ENCODE peak calls at places on chromosomes 7 and 10, in six cellular contexts. One of them, this sample, is unnamed.

GRCh38 chr10:72007246-72007892 is 43.2 kb downstream of the CHST3 start:
- DNase-seq in activated T-cell treated with anti-CD3 and anti-CD28 coated beads for 48 hours: no peak
- DNase-seq in COLO829: no peak
- DNase-seq in stimulated activated CD4-positive, alpha-beta T cell treated with anti-CD3 and anti-CD28 coated beads, Interleukin-12 subunit alpha, Interleukin-12 subunit beta, amount 100 ng/mL, for 4 hours: no peak
- DNase-seq in T-helper 9 cell: no peak
- DNase-seq in naive B cell: no peak
- DNase-seq in this sample: no peak

GRCh38 chr10:43253461-43254198 is 13.2 kb downstream of the RASGEF1A start:
- DNase-seq in stimulated activated CD4-positive, alpha-beta T cell treated with anti-CD3 and anti-CD28 coated beads, Interleukin-12 subunit alpha, Interleukin-12 subunit beta, amount 100 ng/mL, for 4 hours: no peak
- DNase-seq in COLO829: no peak
- DNase-seq in T-helper 9 cell: no peak
- DNase-seq in naive B cell: no peak
- DNase-seq in activated T-cell treated with anti-CD3 and anti-CD28 coated beads for 48 hours: no peak
- DNase-seq in this sample: no peak

GRCh38 chr10:115861455-115861854 is 411.6 kb downstream of the GFRA1 start:
- DNase-seq in activated T-cell treated with anti-CD3 and anti-CD28 coated beads for 48 hours: no peak
- DNase-seq in naive B cell: no peak
- DNase-seq in COLO829: no peak
- DNase-seq in stimulated activated CD4-positive, alpha-beta T cell treated with anti-CD3 and anti-CD28 coated beads, Interleukin-12 subunit alpha, Interleukin-12 subunit beta, amount 100 ng/mL, for 4 hours: no peak
- DNase-seq in T-helper 9 cell: no peak
- DNase-seq in this sample: no peak

GRCh38 chr10:114987995-114988394 is 50.0 kb downstream of the TRUB1 start:
- DNase-seq in COLO829: no peak
- DNase-seq in activated T-cell treated with anti-CD3 and anti-CD28 coated beads for 48 hours: no peak
- DNase-seq in naive B cell: no peak
- DNase-seq in stimulated activated CD4-positive, alpha-beta T cell treated with anti-CD3 and anti-CD28 coated beads, Interleukin-12 subunit alpha, Interleukin-12 subunit beta, amount 100 ng/mL, for 4 hours: no peak
- DNase-seq in T-helper 9 cell: no peak
- DNase-seq in this sample: peak

GRCh38 chr10:28444031-28444430 is 88.9 kb upstream of the WAC start:
- DNase-seq in T-helper 9 cell: no peak
- DNase-seq in naive B cell: no peak
- DNase-seq in stimulated activated CD4-positive, alpha-beta T cell treated with anti-CD3 and anti-CD28 coated beads, Interleukin-12 subunit alpha, Interleukin-12 subunit beta, amount 100 ng/mL, for 4 hours: no peak
- DNase-seq in COLO829: peak
- DNase-seq in activated T-cell treated with anti-CD3 and anti-CD28 coated beads for 48 hours: no peak
- DNase-seq in this sample: no peak

GRCh38 chr7:103866919-103867318 is 122.5 kb downstream of the RELN start:
- DNase-seq in stimulated activated CD4-positive, alpha-beta T cell treated with anti-CD3 and anti-CD28 coated beads, Interleukin-12 subunit alpha, Interleukin-12 subunit beta, amount 100 ng/mL, for 4 hours: no peak
- DNase-seq in COLO829: no peak
- DNase-seq in activated T-cell treated with anti-CD3 and anti-CD28 coated beads for 48 hours: no peak
- DNase-seq in T-helper 9 cell: no peak
- DNase-seq in naive B cell: no peak
- DNase-seq in this sample: no peak

GRCh38 chr7:21059069-21059468 is 272.4 kb upstream of the SP8 start:
- DNase-seq in COLO829: no peak
- DNase-seq in naive B cell: no peak
- DNase-seq in T-helper 9 cell: no peak
- DNase-seq in stimulated activated CD4-positive, alpha-beta T cell treated with anti-CD3 and anti-CD28 coated beads, Interleukin-12 subunit alpha, Interleukin-12 subunit beta, amount 100 ng/mL, for 4 hours: no peak
- DNase-seq in activated T-cell treated with anti-CD3 and anti-CD28 coated beads for 48 hours: no peak
- DNase-seq in this sample: peak

GRCh38 chr7:16744518-16745250 is 8.9 kb upstream of the TSPAN13 start:
- DNase-seq in COLO829: no peak
- DNase-seq in stimulated activated CD4-positive, alpha-beta T cell treated with anti-CD3 and anti-CD28 coated beads, Interleukin-12 subunit alpha, Interleukin-12 subunit beta, amount 100 ng/mL, for 4 hours: no peak
- DNase-seq in naive B cell: no peak
- DNase-seq in activated T-cell treated with anti-CD3 and anti-CD28 coated beads for 48 hours: no peak
- DNase-seq in T-helper 9 cell: no peak
- DNase-seq in this sample: no peak

GRCh38 chr10:68231106-68231901 is 609 bp downstream of the ATOH7 start:
- DNase-seq in T-helper 9 cell: no peak
- DNase-seq in naive B cell: peak
- DNase-seq in stimulated activated CD4-positive, alpha-beta T cell treated with anti-CD3 and anti-CD28 coated beads, Interleukin-12 subunit alpha, Interleukin-12 subunit beta, amount 100 ng/mL, for 4 hours: peak
- DNase-seq in COLO829: peak
- DNase-seq in activated T-cell treated with anti-CD3 and anti-CD28 coated beads for 48 hours: peak
- DNase-seq in this sample: peak

GRCh38 chr7:98193474-98194180 is 17.6 kb upstream of the BHLHA15 start:
- DNase-seq in activated T-cell treated with anti-CD3 and anti-CD28 coated beads for 48 hours: no peak
- DNase-seq in COLO829: no peak
- DNase-seq in stimulated activated CD4-positive, alpha-beta T cell treated with anti-CD3 and anti-CD28 coated beads, Interleukin-12 subunit alpha, Interleukin-12 subunit beta, amount 100 ng/mL, for 4 hours: no peak
- DNase-seq in naive B cell: no peak
- DNase-seq in T-helper 9 cell: no peak
- DNase-seq in this sample: no peak

GRCh38 chr10:102660891-102661613 is 16.8 kb downstream of the TRIM8 start:
- DNase-seq in naive B cell: no peak
- DNase-seq in COLO829: no peak
- DNase-seq in T-helper 9 cell: peak
- DNase-seq in stimulated activated CD4-positive, alpha-beta T cell treated with anti-CD3 and anti-CD28 coated beads, Interleukin-12 subunit alpha, Interleukin-12 subunit beta, amount 100 ng/mL, for 4 hours: peak
- DNase-seq in activated T-cell treated with anti-CD3 and anti-CD28 coated beads for 48 hours: peak
- DNase-seq in this sample: no peak

GRCh38 chr10:100522107-100522811 is 2.6 kb upstream of the SEC31B start:
- DNase-seq in COLO829: no peak
- DNase-seq in naive B cell: no peak
- DNase-seq in stimulated activated CD4-positive, alpha-beta T cell treated with anti-CD3 and anti-CD28 coated beads, Interleukin-12 subunit alpha, Interleukin-12 subunit beta, amount 100 ng/mL, for 4 hours: no peak
- DNase-seq in activated T-cell treated with anti-CD3 and anti-CD28 coated beads for 48 hours: no peak
- DNase-seq in T-helper 9 cell: no peak
- DNase-seq in this sample: peak

GRCh38 chr7:104836976-104837375 is 177.0 kb upstream of the KMT2E start:
- DNase-seq in T-helper 9 cell: no peak
- DNase-seq in stimulated activated CD4-positive, alpha-beta T cell treated with anti-CD3 and anti-CD28 coated beads, Interleukin-12 subunit alpha, Interleukin-12 subunit beta, amount 100 ng/mL, for 4 hours: no peak
- DNase-seq in naive B cell: no peak
- DNase-seq in activated T-cell treated with anti-CD3 and anti-CD28 coated beads for 48 hours: no peak
- DNase-seq in COLO829: no peak
- DNase-seq in this sample: no peak

GRCh38 chr10:33623677-33624076 is 289.2 kb upstream of the NRP1 start:
- DNase-seq in stimulated activated CD4-positive, alpha-beta T cell treated with anti-CD3 and anti-CD28 coated beads, Interleukin-12 subunit alpha, Interleukin-12 subunit beta, amount 100 ng/mL, for 4 hours: no peak
- DNase-seq in T-helper 9 cell: no peak
- DNase-seq in activated T-cell treated with anti-CD3 and anti-CD28 coated beads for 48 hours: no peak
- DNase-seq in COLO829: no peak
- DNase-seq in naive B cell: no peak
- DNase-seq in this sample: no peak

GRCh38 chr7:44276571-44277101 is 48.8 kb downstream of the CAMK2B start:
- DNase-seq in COLO829: no peak
- DNase-seq in naive B cell: no peak
- DNase-seq in activated T-cell treated with anti-CD3 and anti-CD28 coated beads for 48 hours: no peak
- DNase-seq in stimulated activated CD4-positive, alpha-beta T cell treated with anti-CD3 and anti-CD28 coated beads, Interleukin-12 subunit alpha, Interleukin-12 subunit beta, amount 100 ng/mL, for 4 hours: no peak
- DNase-seq in T-helper 9 cell: no peak
- DNase-seq in this sample: no peak

GRCh38 chr10:93437000-93437945 is 44.9 kb downstream of the MYOF start:
- DNase-seq in COLO829: peak
- DNase-seq in stimulated activated CD4-positive, alpha-beta T cell treated with anti-CD3 and anti-CD28 coated beads, Interleukin-12 subunit alpha, Interleukin-12 subunit beta, amount 100 ng/mL, for 4 hours: no peak
- DNase-seq in naive B cell: no peak
- DNase-seq in activated T-cell treated with anti-CD3 and anti-CD28 coated beads for 48 hours: no peak
- DNase-seq in T-helper 9 cell: no peak
- DNase-seq in this sample: peak

GRCh38 chr10:73439055-73439454 is 5.7 kb upstream of the MSS51 start:
- DNase-seq in T-helper 9 cell: no peak
- DNase-seq in activated T-cell treated with anti-CD3 and anti-CD28 coated beads for 48 hours: no peak
- DNase-seq in stimulated activated CD4-positive, alpha-beta T cell treated with anti-CD3 and anti-CD28 coated beads, Interleukin-12 subunit alpha, Interleukin-12 subunit beta, amount 100 ng/mL, for 4 hours: no peak
- DNase-seq in naive B cell: no peak
- DNase-seq in COLO829: no peak
- DNase-seq in this sample: peak

GRCh38 chr10:70462349-70462984 is 16.1 kb upstream of the PALD1 start:
- DNase-seq in T-helper 9 cell: no peak
- DNase-seq in activated T-cell treated with anti-CD3 and anti-CD28 coated beads for 48 hours: no peak
- DNase-seq in naive B cell: no peak
- DNase-seq in stimulated activated CD4-positive, alpha-beta T cell treated with anti-CD3 and anti-CD28 coated beads, Interleukin-12 subunit alpha, Interleukin-12 subunit beta, amount 100 ng/mL, for 4 hours: no peak
- DNase-seq in COLO829: no peak
- DNase-seq in this sample: peak

GRCh38 chr10:106185991-106186390 is 978.5 kb downstream of the SORCS1 start:
- DNase-seq in activated T-cell treated with anti-CD3 and anti-CD28 coated beads for 48 hours: no peak
- DNase-seq in naive B cell: no peak
- DNase-seq in COLO829: no peak
- DNase-seq in T-helper 9 cell: no peak
- DNase-seq in stimulated activated CD4-positive, alpha-beta T cell treated with anti-CD3 and anti-CD28 coated beads, Interleukin-12 subunit alpha, Interleukin-12 subunit beta, amount 100 ng/mL, for 4 hours: no peak
- DNase-seq in this sample: no peak

GRCh38 chr10:88234332-88234731 is 348.8 kb downstream of the RNLS start:
- DNase-seq in T-helper 9 cell: no peak
- DNase-seq in COLO829: no peak
- DNase-seq in stimulated activated CD4-positive, alpha-beta T cell treated with anti-CD3 and anti-CD28 coated beads, Interleukin-12 subunit alpha, Interleukin-12 subunit beta, amount 100 ng/mL, for 4 hours: no peak
- DNase-seq in naive B cell: no peak
- DNase-seq in activated T-cell treated with anti-CD3 and anti-CD28 coated beads for 48 hours: no peak
- DNase-seq in this sample: no peak

GRCh38 chr10:108069096-108069495 is 904.6 kb upstream of the SORCS1 start:
- DNase-seq in COLO829: no peak
- DNase-seq in activated T-cell treated with anti-CD3 and anti-CD28 coated beads for 48 hours: no peak
- DNase-seq in T-helper 9 cell: no peak
- DNase-seq in naive B cell: no peak
- DNase-seq in stimulated activated CD4-positive, alpha-beta T cell treated with anti-CD3 and anti-CD28 coated beads, Interleukin-12 subunit alpha, Interleukin-12 subunit beta, amount 100 ng/mL, for 4 hours: no peak
- DNase-seq in this sample: peak

GRCh38 chr10:118520116-118520742 is 75.2 kb downstream of the PRLHR start:
- DNase-seq in T-helper 9 cell: no peak
- DNase-seq in naive B cell: no peak
- DNase-seq in COLO829: peak
- DNase-seq in activated T-cell treated with anti-CD3 and anti-CD28 coated beads for 48 hours: no peak
- DNase-seq in stimulated activated CD4-positive, alpha-beta T cell treated with anti-CD3 and anti-CD28 coated beads, Interleukin-12 subunit alpha, Interleukin-12 subunit beta, amount 100 ng/mL, for 4 hours: no peak
- DNase-seq in this sample: no peak

GRCh38 chr7:4483851-4484250 is 198.2 kb upstream of the FOXK1 start:
- DNase-seq in T-helper 9 cell: no peak
- DNase-seq in naive B cell: no peak
- DNase-seq in stimulated activated CD4-positive, alpha-beta T cell treated with anti-CD3 and anti-CD28 coated beads, Interleukin-12 subunit alpha, Interleukin-12 subunit beta, amount 100 ng/mL, for 4 hours: no peak
- DNase-seq in activated T-cell treated with anti-CD3 and anti-CD28 coated beads for 48 hours: no peak
- DNase-seq in COLO829: no peak
- DNase-seq in this sample: no peak

This sample was measured in mammary epithelial cell.